ENCODE peak calls at places on chromosomes 2 and 18, in five cellular contexts. T, L, I, U and F are unnamed samples.

GRCh38 chr2:120669971-120670370 is 65.7 kb upstream of the GLI2 start:
- DNase-seq in T (no peak), L (no peak), I (no peak), U (no peak), F (no peak)

GRCh38 chr2:99598435-99598834 is 108.6 kb upstream of the REV1 start:
- DNase-seq in T (no peak), L (no peak), I (no peak), U (no peak), F (peak)

GRCh38 chr2:149076863-149077412 is 38.4 kb downstream of the LYPD6B start:
- DNase-seq in T (no peak), L (no peak), I (no peak), U (no peak), F (no peak)

GRCh38 chr18:32802606-32803451 is 30.0 kb upstream of the KLHL14 start:
- DNase-seq in T (no peak), L (no peak), I (no peak), U (peak), F (no peak)

GRCh38 chr2:240462704-240463273 is 27.3 kb downstream of the GPC1 start:
- DNase-seq in T (no peak), L (no peak), I (no peak), U (no peak), F (no peak)

GRCh38 chr18:68494802-68495560 is 219.9 kb downstream of the TMX3 start:
- DNase-seq in T (no peak), L (no peak), I (no peak), U (no peak), F (no peak)

GRCh38 chr2:37653805-37654378 is 17.6 kb downstream of the CDC42EP3 start:
- DNase-seq in T (no peak), L (no peak), I (no peak), U (no peak), F (peak)

GRCh38 chr2:156538083-156538504 is 101.9 kb downstream of the GPD2 start:
- DNase-seq in T (no peak), L (no peak), I (no peak), U (no peak), F (no peak)

GRCh38 chr18:58646334-58646862 is 17.5 kb upstream of the ALPK2 start:
- DNase-seq in T (no peak), L (no peak), I (no peak), U (no peak), F (no peak)

GRCh38 chr18:62312851-62313250 is 12.3 kb upstream of the TNFRSF11A start:
- DNase-seq in T (no peak), L (no peak), I (no peak), U (no peak), F (no peak)

GRCh38 chr2:26961603-26962184 is 8.7 kb upstream of the MAPRE3 start:
- DNase-seq in T (peak), L (peak), I (peak), U (peak), F (peak)

GRCh38 chr18:12843420-12844346 is 40.4 kb downstream of the PTPN2 start:
- DNase-seq in T (no peak), L (no peak), I (peak), U (no peak), F (peak)

GRCh38 chr2:216724190-216724589 is 28.8 kb upstream of the IGFBP5 start:
- DNase-seq in T (no peak), L (no peak), I (no peak), U (no peak), F (no peak)

GRCh38 chr2:86038291-86039081 is 67.2 kb downstream of the POLR1A start:
- DNase-seq in T (peak), L (no peak), I (no peak), U (no peak), F (peak)

GRCh38 chr2:66334237-66335054 is 100.5 kb upstream of the MEIS1 start:
- DNase-seq in T (no peak), L (no peak), I (no peak), U (no peak), F (peak)

GRCh38 chr18:34283506-34283905 is 58.8 kb upstream of the NOL4 start:
- DNase-seq in T (no peak), L (no peak), I (no peak), U (no peak), F (no peak)

GRCh38 chr2:157751462-157752058 is 122.9 kb upstream of the ACVR1C start:
- DNase-seq in T (no peak), L (no peak), I (peak), U (peak), F (peak)

GRCh38 chr2:1716441-1716840 is 27.9 kb downstream of the PXDN start:
- DNase-seq in T (no peak), L (no peak), I (no peak), U (no peak), F (no peak)

GRCh38 chr2:83900859-83901258 is 558.2 kb downstream of the SUCLG1 start:
- DNase-seq in T (no peak), L (no peak), I (no peak), U (no peak), F (no peak)

GRCh38 chr2:134206029-134206428 is 47.8 kb upstream of the MGAT5 start:
- DNase-seq in T (no peak), L (no peak), I (no peak), U (no peak), F (no peak)

GRCh38 chr2:127093648-127094210 is 13.2 kb downstream of the BIN1 start:
- DNase-seq in T (peak), L (no peak), I (no peak), U (no peak), F (no peak)

GRCh38 chr2:30752811-30753210 is 54.4 kb downstream of the CAPN13 start:
- DNase-seq in T (no peak), L (no peak), I (no peak), U (no peak), F (no peak)

GRCh38 chr2:158048327-158048726 is 53.3 kb upstream of the UPP2 start:
- DNase-seq in T (no peak), L (no peak), I (no peak), U (no peak), F (no peak)

GRCh38 chr2:181070119-181070833 is 89.9 kb downstream of the UBE2E3 start:
- DNase-seq in T (peak), L (peak), I (peak), U (no peak), F (no peak)

GRCh38 chr2:140654565-140654964 is 1476.3 kb downstream of the LRP1B start:
- DNase-seq in T (no peak), L (no peak), I (no peak), U (no peak), F (no peak)

GRCh38 chr18:27094621-27095020 is 90.5 kb downstream of the CHST9 start:
- DNase-seq in T (no peak), L (no peak), I (no peak), U (peak), F (no peak)

GRCh38 chr2:19198376-19198775 is 160.0 kb downstream of the OSR1 start:
- DNase-seq in T (no peak), L (no peak), I (no peak), U (no peak), F (no peak)

GRCh38 chr2:19195681-19196080 is 162.7 kb downstream of the OSR1 start:
- DNase-seq in T (no peak), L (no peak), I (no peak), U (no peak), F (no peak)
- TF ChIP-seq MYC in T (no peak), L (no peak), I (no peak), U (no peak), F (no peak)

GRCh38 chr18:71899707-71900483 is 644.2 kb downstream of the CBLN2 start:
- DNase-seq in T (no peak), L (no peak), I (no peak), U (no peak), F (no peak)
- TF ChIP-seq MAX in T (no peak), L (no peak), I (no peak), U (no peak), F (peak)

GRCh38 chr2:150168596-150168995 is 318.9 kb downstream of the RND3 start:
- DNase-seq in T (no peak), L (no peak), I (no peak), U (no peak), F (no peak)
- TF ChIP-seq MYC in T (no peak), L (no peak), I (no peak), U (no peak), F (no peak)

GRCh38 chr2:222916229-222917197 is 55.7 kb downstream of the ACSL3 start:
- DNase-seq in T (no peak), L (no peak), I (no peak), U (no peak), F (no peak)

GRCh38 chr2:222912117-222912516 is 51.3 kb downstream of the ACSL3 start:
- DNase-seq in T (no peak), L (no peak), I (no peak), U (no peak), F (peak)

GRCh38 chr2:222912776-222913175 is 51.9 kb downstream of the ACSL3 start:
- DNase-seq in T (no peak), L (no peak), I (no peak), U (no peak), F (no peak)

GRCh38 chr2:222919841-222920609 is 59.2 kb downstream of the ACSL3 start:
- DNase-seq in T (peak), L (no peak), I (peak), U (no peak), F (peak)

DNA sequence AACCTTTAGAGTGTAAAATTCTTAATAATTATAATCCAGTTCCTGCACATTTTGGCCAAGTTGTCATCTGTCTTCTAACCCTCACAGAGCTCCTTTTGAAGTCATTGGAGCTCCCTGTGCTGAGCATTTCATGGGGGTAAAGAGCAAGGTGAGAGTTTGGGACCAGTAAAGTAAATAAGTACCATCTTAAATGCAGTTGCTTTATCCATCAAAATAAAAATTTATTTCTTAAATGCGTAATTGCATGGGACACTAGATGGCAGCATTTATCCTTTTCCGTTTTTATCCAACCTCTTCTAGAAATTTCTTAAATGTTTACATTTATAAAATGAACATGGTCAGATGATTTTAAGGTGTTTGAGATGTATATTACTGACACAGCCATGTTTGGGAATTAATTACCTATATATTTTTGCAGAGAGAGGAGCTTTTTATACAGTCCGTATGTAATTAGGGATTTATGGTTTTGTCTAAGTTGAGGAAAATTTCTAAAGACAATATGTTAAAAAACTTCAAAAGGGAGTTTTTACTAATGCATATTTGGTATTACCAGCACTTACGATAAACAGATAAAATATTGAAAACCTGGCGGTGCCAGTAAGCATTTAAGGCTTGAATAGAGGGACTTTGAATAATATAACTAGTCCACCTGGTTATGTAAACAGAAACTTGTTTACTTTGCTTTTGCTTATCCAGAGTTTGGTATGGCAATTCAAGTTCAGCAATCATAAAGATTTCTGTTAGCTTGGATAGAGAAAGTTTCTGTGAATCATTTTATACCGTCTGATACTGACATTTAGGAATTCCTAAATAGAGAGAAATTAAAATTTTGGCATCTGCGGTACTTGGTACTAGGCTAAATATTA is 54.5 kb downstream of the ACSL3 start:
- DNase-seq in T (peak), L (no peak), I (no peak), U (no peak), F (peak)
- TF ChIP-seq MAX in T (no peak), L (no peak), I (no peak), U (no peak), F (no peak)

GRCh38 chr18:37551846-37552245 is 13.8 kb downstream of the CELF4 start:
- DNase-seq in T (no peak), L (no peak), I (no peak), U (no peak), F (no peak)

GRCh38 chr18:37554399-37554787 is 11.2 kb downstream of the CELF4 start:
- DNase-seq in T (no peak), L (no peak), I (no peak), U (no peak), F (no peak)

GRCh38 chr18:37551249-37551648 is 14.3 kb downstream of the CELF4 start:
- DNase-seq in T (no peak), L (no peak), I (no peak), U (no peak), F (no peak)

GRCh38 chr18:37552296-37552695 is 13.3 kb downstream of the CELF4 start:
- DNase-seq in T (no peak), L (no peak), I (no peak), U (no peak), F (no peak)

DNA sequence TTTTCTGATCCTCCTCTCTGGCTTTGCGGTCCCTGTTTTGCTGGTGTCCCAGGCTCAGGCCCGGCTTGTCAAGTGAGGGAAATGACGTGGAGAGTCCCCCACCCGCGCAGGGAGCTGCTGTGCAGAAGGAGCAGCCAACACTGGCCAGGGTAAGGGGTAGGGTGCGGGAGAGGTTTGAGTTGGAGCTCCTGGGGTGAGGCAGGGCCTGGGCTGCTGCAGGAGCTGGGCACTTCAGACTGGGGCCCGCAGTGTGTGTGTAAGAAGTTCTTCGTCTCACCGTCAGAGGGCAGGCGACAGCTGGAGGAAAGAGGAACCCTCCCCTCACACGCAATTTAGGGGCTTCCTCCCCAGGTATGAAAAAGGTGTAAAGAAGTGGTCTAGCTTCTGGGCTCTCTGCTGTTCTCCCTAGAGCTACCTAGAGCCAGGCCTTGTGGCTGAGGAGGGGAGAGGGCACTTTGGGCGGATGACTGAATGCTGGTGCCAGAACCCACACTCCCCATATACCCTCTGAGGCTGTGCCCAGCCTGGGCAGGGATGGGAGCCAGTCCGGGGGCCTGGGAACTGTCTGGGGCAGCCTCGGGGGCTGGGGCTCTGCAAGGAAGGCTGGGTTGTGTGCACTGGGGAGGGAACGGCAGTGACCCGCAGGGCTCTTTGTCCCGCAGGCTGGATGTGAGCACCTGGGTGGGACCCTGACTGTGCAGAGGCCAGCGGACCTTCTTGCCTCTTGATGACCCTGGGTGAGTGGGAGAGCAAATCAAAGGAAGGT is 11.8 kb downstream of the CELF4 start:
- DNase-seq in T (no peak), L (no peak), I (peak), U (no peak), F (no peak)
- TF ChIP-seq MYC in T (no peak), L (no peak), I (no peak), U (no peak), F (no peak)